ENCODE peak calls at places on chromosomes 12 and 14, in seven cellular contexts. N is HCT116, U is Panc1, H is SK-N-SH, O is GM23338, K is K562, C is HepG2. L is an unnamed sample.

GRCh38 chr12:65632131-65632855 is 192.0 kb upstream of the HMGA2 start:
- DNase-seq in N (no peak), U (no peak), H (no peak), O (no peak), K (no peak), C (no peak), L (no peak)

GRCh38 chr12:27965411-27965810 is 7.1 kb downstream of the PTHLH start:
- DNase-seq in N (no peak), U (no peak), H (no peak), O (no peak), K (no peak), C (no peak), L (no peak)

GRCh38 chr12:111482464-111482863 is 76.7 kb downstream of the SH2B3 start:
- DNase-seq in N (no peak), U (no peak), H (no peak), O (peak), K (no peak), C (no peak), L (no peak)

GRCh38 chr12:131221946-131222249 is 268.2 kb downstream of the ADGRD1 start:
- DNase-seq in N (no peak), U (no peak), H (no peak), O (no peak), K (no peak), C (no peak), L (no peak)

GRCh38 chr14:77024171-77024627 is 4.3 kb downstream of the IRF2BPL start:
- DNase-seq in N (no peak), U (no peak), H (no peak), O (peak), K (peak), C (peak), L (no peak)

GRCh38 chr12:115473257-115473956 is 789.4 kb upstream of the TBX3 start:
- DNase-seq in N (no peak), U (no peak), H (no peak), O (no peak), K (no peak), C (no peak), L (no peak)

GRCh38 chr12:5567021-5567744 is 135.3 kb downstream of the NTF3 start:
- DNase-seq in N (no peak), U (no peak), H (peak), O (no peak), K (no peak), C (no peak), L (no peak)

GRCh38 chr12:16920451-16920850 is 314.5 kb upstream of the LMO3 start:
- DNase-seq in N (no peak), U (no peak), H (no peak), O (peak), K (no peak), C (no peak), L (no peak)

GRCh38 chr14:90871605-90872233 is 55.5 kb upstream of the TTC7B start:
- DNase-seq in N (no peak), U (no peak), H (no peak), O (no peak), K (no peak), C (no peak), L (no peak)

GRCh38 chr14:54169254-54169924 is 212.8 kb upstream of the BMP4 start:
- DNase-seq in N (peak), U (no peak), H (no peak), O (no peak), K (no peak), C (no peak), L (no peak)

DNA sequence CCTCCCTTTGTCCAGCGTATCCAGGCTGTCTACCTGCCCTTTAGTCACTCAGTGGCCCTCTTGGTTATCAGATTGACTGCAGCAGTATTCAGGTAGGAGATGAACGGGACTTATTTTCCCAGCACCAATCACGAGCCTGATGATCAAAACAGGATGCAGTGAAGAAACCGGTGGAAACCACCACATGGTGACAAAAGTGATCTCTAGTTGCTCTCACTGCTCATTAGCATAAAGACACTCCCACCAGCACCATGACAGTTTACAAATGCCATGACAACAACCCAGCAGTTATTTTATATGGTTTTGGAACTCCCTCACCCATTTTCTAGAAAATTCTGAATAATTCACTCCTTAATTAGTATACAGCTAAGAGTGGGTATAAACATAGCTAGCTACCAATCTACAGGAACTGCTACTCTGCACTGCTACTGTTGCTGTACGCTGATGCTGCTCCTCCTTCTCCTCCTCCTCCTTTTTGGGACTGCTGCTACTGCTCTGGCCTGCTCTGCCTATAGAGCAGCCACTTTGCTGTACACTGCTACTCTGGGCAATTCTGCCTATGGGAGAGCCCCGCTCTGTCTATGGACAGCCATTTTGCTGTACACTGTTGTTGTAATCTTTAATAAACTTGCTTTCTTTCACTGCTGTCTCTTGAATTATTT is 142.5 kb upstream of the SSTR1 start:
- DNase-seq in N (no peak), U (no peak), H (no peak), O (peak), K (no peak), C (no peak), L (no peak)
- TF ChIP-seq POLR2AphosphoS5 in N (no peak), U (no peak), H (no peak), O (no peak), K (no peak), C (no peak), L (no peak)

GRCh38 chr14:68214431-68214830 is 394.9 kb downstream of the RAD51B start:
- DNase-seq in N (no peak), U (no peak), H (no peak), O (no peak), K (no peak), C (no peak), L (no peak)
- TF ChIP-seq REST in N (no peak), U (no peak), H (no peak), O (no peak), K (no peak), C (no peak), L (no peak)

GRCh38 chr12:88390811-88391210 is 189.5 kb downstream of the KITLG start:
- DNase-seq in N (no peak), U (no peak), H (no peak), O (no peak), K (no peak), C (no peak), L (no peak)

GRCh38 chr12:88388566-88389269 is 191.6 kb downstream of the KITLG start:
- DNase-seq in N (no peak), U (no peak), H (no peak), O (no peak), K (no peak), C (no peak), L (peak)

GRCh38 chr12:88391556-88391955 is 188.7 kb downstream of the KITLG start:
- DNase-seq in N (peak), U (no peak), H (peak), O (no peak), K (no peak), C (no peak), L (no peak)

GRCh38 chr12:88393017-88393767 is 187.1 kb downstream of the KITLG start:
- DNase-seq in N (peak), U (no peak), H (peak), O (peak), K (peak), C (peak), L (no peak)
- TF ChIP-seq CTCF in N (peak), U (peak), H (peak), O (peak), K (peak), C (peak), L (peak)

GRCh38 chr14:93974299-93974698 is 2.1 kb downstream of the ASB2 start:
- DNase-seq in N (no peak), U (no peak), H (no peak), O (no peak), K (no peak), C (no peak), L (no peak)
- TF ChIP-seq POLR2AphosphoS5 in N (no peak), U (no peak), H (no peak), O (no peak), K (no peak), C (no peak), L (no peak)

GRCh38 chr12:14211829-14212455 is 153.5 kb upstream of the ATF7IP start:
- DNase-seq in N (no peak), U (no peak), H (no peak), O (no peak), K (no peak), C (no peak), L (no peak)

GRCh38 chr12:14219156-14219555 is 146.3 kb upstream of the ATF7IP start:
- DNase-seq in N (no peak), U (no peak), H (no peak), O (no peak), K (no peak), C (no peak), L (no peak)

GRCh38 chr12:14214495-14214894 is 151.0 kb upstream of the ATF7IP start:
- DNase-seq in N (no peak), U (no peak), H (no peak), O (no peak), K (no peak), C (no peak), L (no peak)

GRCh38 chr12:14213542-14213941 is 151.9 kb upstream of the ATF7IP start:
- DNase-seq in N (peak), U (no peak), H (no peak), O (no peak), K (no peak), C (no peak), L (no peak)

GRCh38 chr12:14216405-14217294 is 148.8 kb upstream of the ATF7IP start:
- DNase-seq in N (no peak), U (no peak), H (no peak), O (no peak), K (no peak), C (no peak), L (no peak)
- TF ChIP-seq REST in N (no peak), U (no peak), H (no peak), O (no peak), K (no peak), C (no peak), L (no peak)

GRCh38 chr12:121773011-121773777 is 20.3 kb downstream of the RHOF start:
- DNase-seq in N (peak), U (peak), H (peak), O (peak), K (peak), C (peak), L (peak)
- TF ChIP-seq CTCF in N (peak), U (peak), H (peak), O (peak), K (peak), C (peak), L (peak)

DNA sequence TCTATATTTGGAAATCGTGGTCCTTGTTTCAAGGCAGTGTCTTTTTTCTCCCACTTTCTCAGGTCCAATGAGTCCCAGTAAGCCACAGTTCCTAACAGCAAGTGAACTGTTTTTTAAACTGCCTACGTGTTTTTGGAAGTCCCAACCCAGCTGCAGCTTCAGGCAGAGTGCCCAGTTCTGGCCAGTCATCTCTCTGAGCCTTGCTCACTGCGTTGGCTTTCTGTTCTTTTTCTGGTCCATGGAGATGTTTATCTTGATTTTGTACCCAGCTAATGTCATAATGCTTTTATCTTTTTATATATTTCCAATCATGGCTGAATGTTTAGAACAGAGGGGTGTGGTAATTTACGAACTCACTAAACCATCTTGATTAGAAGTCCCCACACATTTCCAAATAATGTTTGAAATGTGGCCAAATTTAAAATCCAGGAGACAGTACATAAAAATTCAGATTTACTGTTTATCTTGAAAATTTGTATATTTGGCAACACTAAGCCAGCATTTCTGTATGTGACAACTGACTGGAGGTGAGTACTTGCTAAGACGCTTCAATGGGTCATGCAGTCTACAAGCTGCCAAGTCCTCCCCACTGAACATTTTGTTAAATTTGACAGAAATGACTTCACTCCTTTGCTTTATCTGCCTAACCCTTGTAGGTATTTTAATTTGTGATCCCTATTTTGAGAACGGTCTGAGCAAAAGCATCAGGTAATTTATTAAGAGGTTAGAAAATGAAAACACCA is 46.1 kb upstream of the OTOGL start:
- DNase-seq in N (no peak), U (no peak), H (peak), O (no peak), K (no peak), C (no peak), L (no peak)
- TF ChIP-seq POLR2AphosphoS5 in N (no peak), U (no peak), H (peak), O (no peak), K (no peak), C (no peak), L (no peak)

GRCh38 chr12:42705863-42706262 is 116.3 kb upstream of the PRICKLE1 start:
- DNase-seq in N (no peak), U (no peak), H (peak), O (no peak), K (no peak), C (no peak), L (no peak)
- TF ChIP-seq REST in N (no peak), U (no peak), H (no peak), O (no peak), K (no peak), C (no peak), L (no peak)